ENCODE peak calls at places on chromosomes 7 and 10, in six cellular contexts. One of them, this sample, is unnamed.

GRCh38 chr10:128210215-128211063 is 84.2 kb upstream of the MKI67 start:
- DNase-seq in Ammon's horn: peak
- DNase-seq in WTC11: peak
- DNase-seq in Right ventricle myocardium superior: peak
- DNase-seq in AG20443: peak
- DNase-seq in HEK293T: peak
- DNase-seq in this sample: no peak

GRCh38 chr7:141071855-141072547 is 1.9 kb upstream of the TMEM178B start:
- DNase-seq in Right ventricle myocardium superior: no peak
- DNase-seq in Ammon's horn: peak
- DNase-seq in AG20443: peak
- DNase-seq in WTC11: peak
- DNase-seq in HEK293T: peak
- DNase-seq in this sample: no peak

GRCh38 chr10:43234471-43235041 is 32.3 kb downstream of the RASGEF1A start:
- DNase-seq in WTC11: peak
- DNase-seq in AG20443: no peak
- DNase-seq in Right ventricle myocardium superior: peak
- DNase-seq in HEK293T: no peak
- DNase-seq in Ammon's horn: no peak
- DNase-seq in this sample: no peak

GRCh38 chr10:75530337-75530736 is 98.9 kb downstream of the LRMDA start:
- DNase-seq in HEK293T: no peak
- DNase-seq in Right ventricle myocardium superior: no peak
- DNase-seq in WTC11: no peak
- DNase-seq in Ammon's horn: no peak
- DNase-seq in AG20443: peak
- DNase-seq in this sample: no peak

GRCh38 chr7:116957874-116958273 is 4.6 kb downstream of the ST7 start:
- DNase-seq in Ammon's horn: no peak
- DNase-seq in AG20443: no peak
- DNase-seq in HEK293T: no peak
- DNase-seq in WTC11: no peak
- DNase-seq in Right ventricle myocardium superior: no peak
- DNase-seq in this sample: no peak

GRCh38 chr10:129005804-129006203 is 461.2 kb upstream of the MGMT start:
- DNase-seq in Right ventricle myocardium superior: no peak
- DNase-seq in HEK293T: no peak
- DNase-seq in Ammon's horn: no peak
- DNase-seq in WTC11: no peak
- DNase-seq in AG20443: no peak
- DNase-seq in this sample: no peak

GRCh38 chr10:5627486-5628044 is 38.8 kb downstream of the ASB13 start:
- DNase-seq in Right ventricle myocardium superior: no peak
- DNase-seq in Ammon's horn: no peak
- DNase-seq in AG20443: no peak
- DNase-seq in WTC11: no peak
- DNase-seq in HEK293T: no peak
- DNase-seq in this sample: no peak

GRCh38 chr7:151838072-151838471 is 38.8 kb downstream of the PRKAG2 start:
- DNase-seq in Right ventricle myocardium superior: peak
- DNase-seq in HEK293T: no peak
- DNase-seq in AG20443: no peak
- DNase-seq in Ammon's horn: no peak
- DNase-seq in WTC11: no peak
- DNase-seq in this sample: no peak

GRCh38 chr7:135492151-135492550 is 17.8 kb downstream of the CNOT4 start:
- DNase-seq in HEK293T: no peak
- DNase-seq in WTC11: no peak
- DNase-seq in Right ventricle myocardium superior: no peak
- DNase-seq in Ammon's horn: no peak
- DNase-seq in AG20443: no peak
- DNase-seq in this sample: no peak

GRCh38 chr10:90227259-90227658 is 525.9 kb downstream of the KIF20B start:
- DNase-seq in HEK293T: no peak
- DNase-seq in Ammon's horn: no peak
- DNase-seq in AG20443: no peak
- DNase-seq in Right ventricle myocardium superior: no peak
- DNase-seq in WTC11: no peak
- DNase-seq in this sample: no peak

GRCh38 chr10:106705576-106706526 is 458.7 kb downstream of the SORCS1 start:
- DNase-seq in HEK293T: peak
- DNase-seq in AG20443: peak
- DNase-seq in WTC11: peak
- DNase-seq in Ammon's horn: peak
- DNase-seq in Right ventricle myocardium superior: no peak
- DNase-seq in this sample: peak

GRCh38 chr7:157437519-157438061 is 100.8 kb downstream of the DNAJB6 start:
- DNase-seq in Ammon's horn: no peak
- DNase-seq in AG20443: no peak
- DNase-seq in WTC11: no peak
- DNase-seq in Right ventricle myocardium superior: peak
- DNase-seq in HEK293T: no peak
- DNase-seq in this sample: no peak

GRCh38 chr7:27586825-27587224 is 75.9 kb downstream of the HIBADH start:
- DNase-seq in Right ventricle myocardium superior: no peak
- DNase-seq in WTC11: peak
- DNase-seq in HEK293T: no peak
- DNase-seq in AG20443: peak
- DNase-seq in Ammon's horn: peak
- DNase-seq in this sample: peak